ENCODE peak calls at places on chromosome 16, in nine cellular contexts. P is IMR-90, O is left ventricle myocardium inferior, I is tibial artery, X is neural progenitor cell, H is aorta, W is hepatocyte, L is fibroblast of lung, Q is ascending aorta. Z is an unnamed sample. For H3K27me3, the result is how much of the 10 kb centered on the place peaks cover.

GRCh38 chr16:55421225-55421624 is 57.8 kb upstream of the MMP2 start:
- DNase-seq in P (no peak), O (no peak), I (no peak), X (no peak), H (no peak), W (no peak), L (no peak), Q (no peak), Z (no peak)

GRCh38 chr16:50635505-50636392 is 45.4 kb downstream of the SNX20 start:
- DNase-seq in P (no peak), O (no peak), I (no peak), X (no peak), H (no peak), W (no peak), L (no peak), Q (no peak), Z (no peak)

GRCh38 chr16:56614549-56614991 is 6.2 kb downstream of the MT2A start:
- DNase-seq in P (peak), O (no peak), I (no peak), X (no peak), H (no peak), W (no peak), L (peak), Q (no peak), Z (no peak)

GRCh38 chr16:28543072-28543471 is 4.3 kb upstream of the NUPR1 start:
- DNase-seq in P (no peak), O (no peak), I (peak), X (no peak), H (peak), W (no peak), L (no peak), Q (no peak), Z (no peak)

GRCh38 chr16:14286381-14287230 is 215.5 kb downstream of the MRTFB start:
- DNase-seq in P (no peak), O (no peak), I (no peak), X (peak), H (no peak), W (peak), L (peak), Q (no peak), Z (peak)

GRCh38 chr16:65754799-65755691 is 611.4 kb upstream of the CDH5 start:
- DNase-seq in P (peak), O (no peak), I (no peak), X (no peak), H (no peak), W (peak), L (peak), Q (no peak), Z (no peak)

GRCh38 chr16:20175358-20175757 is 101.7 kb upstream of the GPR139 start:
- DNase-seq in P (no peak), O (no peak), I (no peak), X (no peak), H (no peak), W (no peak), L (no peak), Q (no peak), Z (no peak)

GRCh38 chr16:19139436-19140091 is 25.8 kb downstream of the ITPRIPL2 start:
- DNase-seq in P (no peak), O (no peak), I (no peak), X (no peak), H (no peak), W (no peak), L (no peak), Q (no peak), Z (no peak)

GRCh38 chr16:46706642-46707041 is 17.2 kb downstream of the ORC6 start:
- DNase-seq in P (no peak), O (no peak), I (no peak), X (no peak), H (no peak), W (no peak), L (no peak), Q (no peak), Z (no peak)

GRCh38 chr16:77603656-77604055 is 118.7 kb upstream of the NUDT7 start:
- DNase-seq in P (no peak), O (no peak), I (no peak), X (no peak), H (no peak), W (no peak), L (no peak), Q (no peak), Z (no peak)

GRCh38 chr16:86545481-86545880 is 9.6 kb downstream of the MTHFSD start:
- DNase-seq in P (no peak), O (no peak), I (no peak), X (no peak), H (no peak), W (no peak), L (no peak), Q (no peak), Z (no peak)

GRCh38 chr16:86734559-86735480 is 156.5 kb downstream of the FOXL1 start:
- DNase-seq in P (no peak), O (no peak), I (no peak), X (no peak), H (no peak), W (no peak), L (no peak), Q (no peak), Z (peak)

GRCh38 chr16:69930117-69930776 is 20.9 kb upstream of the CLEC18A start:
- DNase-seq in P (peak), O (peak), I (peak), X (peak), H (peak), W (peak), L (peak), Q (peak), Z (peak)

GRCh38 chr16:88292007-88292940 is 90.5 kb upstream of the ZNF469 start:
- DNase-seq in P (peak), O (peak), I (no peak), X (no peak), H (no peak), W (no peak), L (peak), Q (no peak), Z (peak)

GRCh38 chr16:53754938-53755910 is 51.3 kb downstream of the FTO start:
- DNase-seq in P (peak), O (no peak), I (no peak), X (no peak), H (no peak), W (peak), L (peak), Q (no peak), Z (peak)

GRCh38 chr16:84829168-84829965 is 9.6 kb downstream of the CRISPLD2 start:
- DNase-seq in P (peak), O (no peak), I (peak), X (peak), H (no peak), W (peak), L (peak), Q (no peak), Z (no peak)

GRCh38 chr16:57126412-57126811 is 34.0 kb downstream of the CPNE2 start:
- DNase-seq in P (no peak), O (no peak), I (no peak), X (no peak), H (no peak), W (no peak), L (no peak), Q (no peak), Z (no peak)

GRCh38 chr16:1289480-1289872 is 20.0 kb upstream of the UBE2I start:
- DNase-seq in P (no peak), O (no peak), I (no peak), X (peak), H (no peak), W (no peak), L (no peak), Q (no peak), Z (no peak)

GRCh38 chr16:1290860-1291575 is 18.4 kb upstream of the UBE2I start:
- DNase-seq in P (no peak), O (no peak), I (no peak), X (no peak), H (no peak), W (no peak), L (no peak), Q (no peak), Z (no peak)

GRCh38 chr16:1290032-1290431 is 19.4 kb upstream of the UBE2I start:
- DNase-seq in P (no peak), O (no peak), I (no peak), X (peak), H (no peak), W (no peak), L (no peak), Q (no peak), Z (no peak)

GRCh38 chr16:1293921-1294656 is 15.3 kb upstream of the UBE2I start:
- DNase-seq in P (no peak), O (no peak), I (no peak), X (no peak), H (no peak), W (no peak), L (peak), Q (no peak), Z (no peak)

GRCh38 chr16:1291576-1291974 is 17.9 kb upstream of the UBE2I start:
- DNase-seq in P (no peak), O (no peak), I (no peak), X (no peak), H (no peak), W (no peak), L (no peak), Q (no peak), Z (no peak)
- H3K27me3 ChIP-seq in P (under half), O (half or more), I (half or more), X (half or more), H (under half), W (under half), L (under half), Q (under half), Z (half or more)

DNA sequence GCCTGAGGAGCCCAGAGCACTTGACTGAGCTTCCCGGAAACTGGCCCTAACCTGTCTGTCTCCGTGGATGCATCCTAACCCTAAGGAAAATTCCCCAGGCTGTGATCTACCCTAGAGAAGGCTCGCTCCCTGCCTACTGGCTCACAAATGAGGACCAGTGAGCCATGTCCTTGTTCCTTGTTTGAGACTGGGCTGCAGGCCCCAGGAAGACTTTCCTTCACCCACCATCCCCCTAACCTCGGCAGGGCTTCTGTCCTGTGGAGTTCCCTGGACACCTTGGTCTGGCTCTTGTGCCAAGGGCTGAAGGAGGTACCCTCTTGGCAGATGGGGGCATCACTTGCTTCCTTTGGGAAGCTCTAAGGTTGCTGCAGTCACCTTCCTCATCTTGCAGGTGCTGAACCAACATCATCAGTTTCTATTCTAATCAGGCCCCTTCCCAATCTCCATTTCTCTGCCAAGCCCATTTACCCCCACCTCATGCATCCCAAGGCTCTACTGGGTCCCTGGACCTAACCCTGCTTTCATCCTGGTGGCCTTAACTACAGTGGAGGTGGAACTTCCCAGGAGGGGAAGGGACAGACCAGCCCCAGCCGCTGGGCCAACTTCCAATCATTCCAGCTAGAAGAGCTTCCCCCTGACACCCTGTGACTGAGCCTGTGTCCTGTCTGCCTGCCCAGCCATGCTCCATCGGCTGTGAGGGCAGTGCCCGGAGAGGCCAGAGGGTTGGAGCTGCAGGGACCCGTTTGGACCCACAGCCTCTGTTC is 12.4 kb downstream of the RNF40 start:
- DNase-seq in P (no peak), O (no peak), I (no peak), X (peak), H (no peak), W (no peak), L (no peak), Q (no peak), Z (no peak)
- H3K27ac ChIP-seq in P (no peak), O (peak), I (peak), X (no peak), H (no peak), W (peak), L (peak), Q (peak), Z (peak)

GRCh38 chr16:81437860-81438259 is 6.7 kb upstream of the CMIP start:
- DNase-seq in P (no peak), O (no peak), I (no peak), X (no peak), H (no peak), W (no peak), L (no peak), Q (no peak), Z (no peak)
- H3K4me3 ChIP-seq in P (no peak), O (no peak), I (no peak), X (no peak), H (no peak), W (no peak), L (no peak), Q (no peak), Z (no peak)

DNA sequence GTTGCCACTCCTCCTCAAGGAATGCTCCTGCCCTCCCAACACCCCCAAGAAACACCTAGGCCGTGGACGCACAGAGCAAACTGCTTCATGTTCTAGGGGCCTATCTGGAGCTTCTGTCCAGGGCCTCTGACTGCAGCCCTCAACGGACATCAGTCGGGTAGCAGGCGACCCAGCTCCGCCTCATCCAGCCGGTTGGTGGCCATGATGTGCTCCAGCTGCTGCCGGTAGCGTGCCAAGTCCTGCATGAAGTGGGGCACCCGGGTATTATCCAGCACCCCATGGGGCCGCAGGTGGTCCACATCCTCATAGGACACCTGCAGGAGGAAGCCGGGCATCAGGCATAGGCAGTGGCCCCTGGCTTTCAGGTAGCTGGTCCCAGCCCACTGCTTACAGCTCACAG is 6.3 kb downstream of the NOL3 start:
- DNase-seq in P (no peak), O (no peak), I (no peak), X (no peak), H (no peak), W (no peak), L (no peak), Q (no peak), Z (no peak)
- H3K27me3 ChIP-seq in P (under half), O (under half), I (under half), X (half or more), H (under half), W (under half), L (under half), Q (under half), Z (under half)

GRCh38 chr16:89378947-89379771 is 111.2 kb downstream of the ANKRD11 start:
- DNase-seq in P (no peak), O (no peak), I (no peak), X (no peak), H (no peak), W (no peak), L (no peak), Q (no peak), Z (no peak)
- H3K27ac ChIP-seq in P (no peak), O (peak), I (no peak), X (no peak), H (no peak), W (no peak), L (no peak), Q (peak), Z (peak)

GRCh38 chr16:2675021-2675420 is 7.3 kb upstream of the KCTD5 start:
- DNase-seq in P (no peak), O (no peak), I (no peak), X (no peak), H (no peak), W (no peak), L (no peak), Q (peak), Z (no peak)

GRCh38 chr16:2671741-2672140 is 10.6 kb upstream of the KCTD5 start:
- DNase-seq in P (no peak), O (no peak), I (no peak), X (no peak), H (no peak), W (no peak), L (no peak), Q (peak), Z (no peak)

GRCh38 chr16:2675714-2676113 is 6.6 kb upstream of the KCTD5 start:
- DNase-seq in P (peak), O (no peak), I (no peak), X (no peak), H (no peak), W (no peak), L (peak), Q (peak), Z (no peak)

GRCh38 chr16:2673066-2673999 is 9.0 kb upstream of the KCTD5 start:
- DNase-seq in P (peak), O (peak), I (peak), X (peak), H (peak), W (peak), L (peak), Q (peak), Z (peak)
- H3K4me3 ChIP-seq in P (peak), O (peak), I (peak), X (peak), H (peak), W (peak), L (peak), Q (peak), Z (peak)

GRCh38 chr16:23869052-23869451 is 33.3 kb downstream of the PRKCB start:
- DNase-seq in P (no peak), O (no peak), I (no peak), X (peak), H (no peak), W (no peak), L (no peak), Q (no peak), Z (no peak)
- H3K27me3 ChIP-seq in P (under half), O (half or more), I (under half), X (under half), H (under half), W (under half), L (under half), Q (under half), Z (under half)